ENCODE peak calls at places on chromosomes 6 and 20, in five cellular contexts. V is naive thymus-derived CD4-positive, alpha-beta T cell; O is EL; R is posterior cingulate gyrus; S is natural killer cell. N is an unnamed sample.

GRCh38 chr6:106360989-106361430 is 493 bp downstream of the CRYBG1 start:
- DNase-seq in R (peak), S (peak), O (no peak), V (no peak), N (no peak)

GRCh38 chr6:145733770-145734169 is 1.6 kb downstream of the EPM2A start:
- DNase-seq in O (no peak), V (no peak), S (no peak), R (no peak), N (no peak)

GRCh38 chr6:26172496-26172958 is 85.3 kb downstream of the HFE start:
- DNase-seq in V (peak), O (peak), R (no peak), S (peak), N (no peak)

GRCh38 chr6:117615981-117616961 is 14.0 kb upstream of the GOPC start:
- DNase-seq in S (peak), O (peak), R (no peak), V (no peak), N (no peak)

GRCh38 chr6:108030223-108030622 is 44.3 kb downstream of the OSTM1 start:
- DNase-seq in R (no peak), O (no peak), V (no peak), S (no peak), N (no peak)

GRCh38 chr20:2341336-2341735 is 39.4 kb upstream of the TGM6 start:
- DNase-seq in S (no peak), V (no peak), O (no peak), R (no peak), N (no peak)

GRCh38 chr20:63787302-63787701 is 43.8 kb downstream of the ZBTB46 start:
- DNase-seq in S (no peak), V (no peak), O (no peak), R (no peak), N (no peak)

GRCh38 chr20:46303176-46303956 is 4.9 kb downstream of the CDH22 start:
- DNase-seq in R (no peak), O (no peak), V (no peak), S (no peak), N (no peak)

GRCh38 chr20:53146201-53146891 is 174.2 kb downstream of the TSHZ2 start:
- DNase-seq in R (no peak), V (peak), O (no peak), S (no peak), N (no peak)

GRCh38 chr20:25053207-25054132 is 4.5 kb downstream of the ACSS1 start:
- DNase-seq in O (peak), R (no peak), V (no peak), S (no peak), N (no peak)

GRCh38 chr6:17740559-17741220 is 34.0 kb upstream of the NUP153 start:
- DNase-seq in S (no peak), R (no peak), O (no peak), V (no peak), N (no peak)

GRCh38 chr20:699811-700338 is 24.3 kb upstream of the SCRT2 start:
- DNase-seq in R (peak), S (no peak), V (no peak), O (no peak), N (peak)

GRCh38 chr6:3893914-3894313 is 44.7 kb downstream of the FAM50B start:
- DNase-seq in S (no peak), R (no peak), V (no peak), O (no peak), N (no peak)

GRCh38 chr6:32223258-32224235 is at the start of gene NOTCH4:
- DNase-seq in S (no peak), R (no peak), O (no peak), V (no peak), N (no peak)

GRCh38 chr6:44304282-44305199 is 8.6 kb downstream of the AARS2 start:
- DNase-seq in S (peak), V (peak), R (peak), O (peak), N (no peak)